ENCODE peak calls at places on chromosomes 6 and 20, in ten cellular contexts. Z is right cardiac atrium; T is brain microvascular endothelial cell; A is stimulated activated CD4-positive, alpha-beta T cell treated with anti-CD3 and anti-CD28 coated beads, Interleukin-1b, Interleukin-23, amount 100 ng/mL, for 1 hour; H is mucosa of descending colon; V is HTR-8/SVneo; B is natural killer cell; S is ELF-1; C is activated CD4-positive, alpha-beta T cell treated with anti-CD3 and anti-CD28 coated beads, Interleukin-2, amount 50 U/mL, for 4 hours; O is astrocyte of the spinal cord. M is an unnamed sample.

GRCh38 chr6:25652007-25652515 is at the start of gene SCGN:
- DNase-seq in H (peak; percentile 78), Z (peak; percentile 67), B (no peak), C (peak; percentile 1), S (peak; percentile 91), A (no peak), T (peak; percentile 56), O (peak; percentile 61), V (peak; percentile 52), M (peak; percentile 91)

GRCh38 chr20:43220612-43221011 is 30.9 kb upstream of the PTPRT start:
- DNase-seq in H (no peak), C (no peak), Z (no peak), S (no peak), T (no peak), V (no peak), O (no peak), B (no peak), A (no peak), M (no peak)

GRCh38 chr6:35052694-35053565 is 88.2 kb downstream of the TCP11 start:
- DNase-seq in O (peak; percentile 35), B (no peak), A (no peak), S (peak; percentile 73), T (no peak), H (no peak), Z (peak; percentile 52), C (no peak), V (no peak), M (no peak)

GRCh38 chr20:38245753-38246152 is 14.8 kb downstream of the KIAA1755 start:
- DNase-seq in A (no peak), H (no peak), O (no peak), S (no peak), B (no peak), T (no peak), Z (no peak), V (no peak), C (no peak), M (no peak)

GRCh38 chr6:151842816-151843215 is 35.3 kb downstream of the ESR1 start:
- DNase-seq in H (no peak), V (no peak), Z (no peak), O (no peak), S (no peak), T (no peak), C (no peak), A (no peak), B (no peak), M (no peak)

GRCh38 chr6:78599526-78599925 is 267.8 kb upstream of the IRAK1BP1 start:
- DNase-seq in B (no peak), O (no peak), S (no peak), Z (no peak), T (no peak), V (no peak), A (no peak), H (no peak), C (no peak), M (no peak)

GRCh38 chr6:31114970-31115849 is 610 bp downstream of the PSORS1C1 start:
- DNase-seq in V (peak; percentile 35), B (no peak), H (no peak), T (peak; percentile 48), S (peak; percentile 50), A (no peak), C (no peak), Z (no peak), O (peak; percentile 69), M (peak; percentile 70)

GRCh38 chr20:58852559-58853271 is at the start of gene GNAS:
- DNase-seq in S (peak; percentile 91), H (peak; percentile 76), C (peak; percentile 46), V (no peak), A (no peak), O (peak; percentile 50), T (peak; percentile 39), B (no peak), Z (peak; percentile 72), M (peak; percentile 96)

GRCh38 chr6:52417675-52418111 is 2.4 kb upstream of the EFHC1 start:
- DNase-seq in Z (peak; percentile 40), S (peak; percentile 33), T (peak; percentile 69), O (peak; percentile 77), A (no peak), C (no peak), V (no peak), H (no peak), B (no peak), M (no peak)

GRCh38 chr6:139728879-139729278 is 354.4 kb upstream of the CITED2 start:
- DNase-seq in B (no peak), T (no peak), O (no peak), C (no peak), H (no peak), A (no peak), S (no peak), V (no peak), Z (no peak), M (no peak)

GRCh38 chr6:55704421-55704820 is 125.4 kb upstream of the HMGCLL1 start:
- DNase-seq in T (no peak), O (peak; percentile 73), H (no peak), B (no peak), Z (no peak), V (no peak), S (no peak), A (no peak), C (no peak), M (no peak)

GRCh38 chr6:43833223-43833995 is 63.4 kb downstream of the VEGFA start:
- DNase-seq in O (no peak), S (peak; percentile 63), A (no peak), C (no peak), V (no peak), B (no peak), H (no peak), Z (no peak), T (peak; percentile 33), M (no peak)

GRCh38 chr6:90573624-90574023 is 13.2 kb downstream of the MAP3K7 start:
- DNase-seq in C (no peak), Z (no peak), H (no peak), V (no peak), O (no peak), S (no peak), A (no peak), T (no peak), B (no peak), M (no peak)

GRCh38 chr6:165566088-165566828 is 96.8 kb downstream of the PDE10A start:
- DNase-seq in C (no peak), H (no peak), S (peak; percentile 27), O (no peak), V (no peak), A (no peak), B (no peak), Z (no peak), T (no peak), M (no peak)

GRCh38 chr6:85585741-85586140 is 7.9 kb downstream of the SNX14 start:
- DNase-seq in T (no peak), S (no peak), V (no peak), Z (no peak), C (no peak), O (no peak), B (no peak), H (no peak), A (no peak), M (no peak)

GRCh38 chr6:74715362-74716068 is 490.3 kb downstream of the COL12A1 start:
- DNase-seq in V (peak; percentile 8), S (no peak), T (no peak), A (no peak), Z (no peak), B (no peak), H (no peak), O (peak; percentile 59), C (no peak), M (no peak)

GRCh38 chr6:159257846-159258245 is 88.6 kb downstream of the FNDC1 start:
- DNase-seq in A (no peak), S (no peak), H (no peak), B (no peak), Z (peak; percentile 55), V (no peak), O (no peak), C (no peak), T (no peak), M (no peak)

GRCh38 chr6:15516923-15517560 is 145.8 kb downstream of the DTNBP1 start:
- DNase-seq in T (no peak), B (no peak), V (no peak), O (no peak), A (no peak), S (no peak), H (peak; percentile 16), C (no peak), Z (no peak), M (no peak)

GRCh38 chr20:45612314-45612713 is 17.2 kb upstream of the WFDC10A start:
- DNase-seq in C (no peak), Z (no peak), H (no peak), A (no peak), B (no peak), T (no peak), O (no peak), S (no peak), V (no peak), M (no peak)

GRCh38 chr6:26349964-26350857 is 14.8 kb upstream of the BTN3A2 start:
- DNase-seq in O (no peak), V (no peak), S (no peak), Z (no peak), A (no peak), T (no peak), C (no peak), B (no peak), H (no peak), M (no peak)

GRCh38 chr6:111105578-111105977 is 18.3 kb downstream of the SLC16A10 start:
- DNase-seq in A (no peak), S (no peak), C (no peak), O (peak; percentile 22), Z (peak; percentile 64), T (no peak), B (no peak), H (peak; percentile 93), V (no peak), M (no peak)

GRCh38 chr6:35035481-35036030 is 105.6 kb downstream of the TCP11 start:
- DNase-seq in B (no peak), H (no peak), V (no peak), O (no peak), C (no peak), T (no peak), A (no peak), S (no peak), Z (no peak), M (no peak)

GRCh38 chr6:30678964-30679726 is 6.3 kb upstream of the DHX16 start:
- DNase-seq in T (peak; percentile 69), A (peak; percentile 87), C (peak; percentile 89), H (peak; percentile 93), B (peak; percentile 94), S (peak; percentile 96), V (peak; percentile 71), Z (peak; percentile 87), O (peak; percentile 81), M (peak; percentile 88)

GRCh38 chr6:121573466-121573865 is 138.0 kb downstream of the GJA1 start:
- DNase-seq in C (no peak), H (no peak), T (peak; percentile 51), V (no peak), A (no peak), O (no peak), B (no peak), Z (no peak), S (no peak), M (no peak)

GRCh38 chr6:32668226-32668747 is 1.8 kb upstream of the HLA-DQB1 start:
- DNase-seq in H (peak; percentile 53), B (peak; percentile 44), C (peak; percentile 27), Z (no peak), A (no peak), T (no peak), S (peak; percentile 31), O (no peak), V (peak; percentile 39), M (peak; percentile 74)

GRCh38 chr20:63534831-63535651 is 2.1 kb downstream of the PTK6 start:
- DNase-seq in B (no peak), A (no peak), T (no peak), C (no peak), O (no peak), S (no peak), H (peak; percentile 87), V (no peak), Z (peak; percentile 24), M (no peak)

GRCh38 chr6:169763881-169764280 is 12.5 kb downstream of the ERMARD start:
- DNase-seq in V (no peak), S (no peak), C (no peak), O (peak; percentile 54), B (no peak), T (no peak), H (no peak), Z (no peak), A (no peak), M (no peak)

GRCh38 chr6:37696220-37696840 is 1.4 kb downstream of the MDGA1 start:
- DNase-seq in T (no peak), O (peak; percentile 51), B (peak; percentile 43), S (peak; percentile 49), C (peak; percentile 12), V (no peak), A (no peak), Z (peak; percentile 25), H (no peak), M (peak; percentile 56)